ENCODE peak calls at places on chromosomes 3 and 15, in six cellular contexts. One of them, this sample, is unnamed.
A peak's percentile ranks its signal among the peaks of the same experiment; 100 is the strongest.

GRCh38 chr15:60801336-60801735 is 322.4 kb upstream of the ICE2 start:
- DNase-seq in heart left ventricle: no peak
- DNase-seq in cardiac muscle cell: no peak
- DNase-seq in upper lobe of right lung: no peak
- DNase-seq in tibial artery: no peak
- DNase-seq in lower leg skin: no peak
- DNase-seq in this sample: no peak

GRCh38 chr3:165254812-165255211 is 58.6 kb upstream of the SLITRK3 start:
- DNase-seq in heart left ventricle: no peak
- DNase-seq in cardiac muscle cell: peak; percentile 54
- DNase-seq in upper lobe of right lung: no peak
- DNase-seq in tibial artery: no peak
- DNase-seq in lower leg skin: no peak
- DNase-seq in this sample: peak; percentile 66

GRCh38 chr15:40771242-40771641 is 1.5 kb downstream of the C15orf62 start:
- DNase-seq in heart left ventricle: no peak
- DNase-seq in cardiac muscle cell: no peak
- DNase-seq in upper lobe of right lung: no peak
- DNase-seq in tibial artery: no peak
- DNase-seq in lower leg skin: no peak
- DNase-seq in this sample: no peak

GRCh38 chr3:57855281-57855680 is 99.2 kb downstream of the SLMAP start:
- DNase-seq in heart left ventricle: no peak
- DNase-seq in cardiac muscle cell: no peak
- DNase-seq in upper lobe of right lung: no peak
- DNase-seq in tibial artery: no peak
- DNase-seq in lower leg skin: no peak
- DNase-seq in this sample: peak; percentile 42

GRCh38 chr3:76679510-76679909 is 360.4 kb upstream of the ROBO2 start:
- DNase-seq in heart left ventricle: no peak
- DNase-seq in cardiac muscle cell: no peak
- DNase-seq in upper lobe of right lung: no peak
- DNase-seq in tibial artery: no peak
- DNase-seq in lower leg skin: no peak
- DNase-seq in this sample: no peak

GRCh38 chr15:53829471-53829870 is 70.0 kb upstream of the WDR72 start:
- DNase-seq in heart left ventricle: no peak
- DNase-seq in cardiac muscle cell: no peak
- DNase-seq in upper lobe of right lung: no peak
- DNase-seq in tibial artery: no peak
- DNase-seq in lower leg skin: no peak
- DNase-seq in this sample: no peak

GRCh38 chr3:107685383-107685782 is 162.6 kb downstream of the BBX start:
- DNase-seq in heart left ventricle: no peak
- DNase-seq in cardiac muscle cell: no peak
- DNase-seq in upper lobe of right lung: no peak
- DNase-seq in tibial artery: no peak
- DNase-seq in lower leg skin: no peak
- DNase-seq in this sample: no peak

GRCh38 chr3:105835606-105836005 is 33.2 kb downstream of the CBLB start:
- DNase-seq in heart left ventricle: no peak
- DNase-seq in cardiac muscle cell: no peak
- DNase-seq in upper lobe of right lung: no peak
- DNase-seq in tibial artery: no peak
- DNase-seq in lower leg skin: no peak
- DNase-seq in this sample: no peak

GRCh38 chr3:172561894-172562664 is 38.8 kb upstream of the TNFSF10 start:
- DNase-seq in heart left ventricle: no peak
- DNase-seq in cardiac muscle cell: no peak
- DNase-seq in upper lobe of right lung: no peak
- DNase-seq in tibial artery: no peak
- DNase-seq in lower leg skin: peak; percentile 36
- DNase-seq in this sample: peak; percentile 86

GRCh38 chr3:186097663-186098451 is 11.0 kb downstream of the ETV5 start:
- DNase-seq in heart left ventricle: peak; percentile 69
- DNase-seq in cardiac muscle cell: peak; percentile 93
- DNase-seq in upper lobe of right lung: peak; percentile 75
- DNase-seq in tibial artery: peak; percentile 67
- DNase-seq in lower leg skin: peak; percentile 58
- DNase-seq in this sample: peak; percentile 81

GRCh38 chr15:79296583-79296982 is 14.1 kb downstream of the ANKRD34C start:
- DNase-seq in heart left ventricle: no peak
- DNase-seq in cardiac muscle cell: no peak
- DNase-seq in upper lobe of right lung: no peak
- DNase-seq in tibial artery: no peak
- DNase-seq in lower leg skin: no peak
- DNase-seq in this sample: no peak

GRCh38 chr15:47460775-47461174 is 256.5 kb upstream of the SEMA6D start:
- DNase-seq in heart left ventricle: no peak
- DNase-seq in cardiac muscle cell: no peak
- DNase-seq in upper lobe of right lung: no peak
- DNase-seq in tibial artery: no peak
- DNase-seq in lower leg skin: no peak
- DNase-seq in this sample: peak; percentile 85

GRCh38 chr15:49423021-49423420 is at the start of gene FGF7:
- DNase-seq in heart left ventricle: no peak
- DNase-seq in cardiac muscle cell: peak; percentile 88
- DNase-seq in upper lobe of right lung: no peak
- DNase-seq in tibial artery: no peak
- DNase-seq in lower leg skin: no peak
- DNase-seq in this sample: no peak

GRCh38 chr15:49418811-49419210 is 4.2 kb upstream of the FGF7 start:
- DNase-seq in heart left ventricle: no peak
- DNase-seq in cardiac muscle cell: no peak
- DNase-seq in upper lobe of right lung: no peak
- DNase-seq in tibial artery: no peak
- DNase-seq in lower leg skin: no peak
- DNase-seq in this sample: no peak

GRCh38 chr15:49423906-49424520 is 971 bp downstream of the FGF7 start:
- DNase-seq in heart left ventricle: no peak
- DNase-seq in cardiac muscle cell: peak; percentile 69
- DNase-seq in upper lobe of right lung: no peak
- DNase-seq in tibial artery: no peak
- DNase-seq in lower leg skin: no peak
- DNase-seq in this sample: no peak

GRCh38 chr15:49424954-49425353 is 1.9 kb downstream of the FGF7 start:
- DNase-seq in heart left ventricle: no peak
- DNase-seq in cardiac muscle cell: no peak
- DNase-seq in upper lobe of right lung: no peak
- DNase-seq in tibial artery: no peak
- DNase-seq in lower leg skin: no peak
- DNase-seq in this sample: no peak

DNA sequence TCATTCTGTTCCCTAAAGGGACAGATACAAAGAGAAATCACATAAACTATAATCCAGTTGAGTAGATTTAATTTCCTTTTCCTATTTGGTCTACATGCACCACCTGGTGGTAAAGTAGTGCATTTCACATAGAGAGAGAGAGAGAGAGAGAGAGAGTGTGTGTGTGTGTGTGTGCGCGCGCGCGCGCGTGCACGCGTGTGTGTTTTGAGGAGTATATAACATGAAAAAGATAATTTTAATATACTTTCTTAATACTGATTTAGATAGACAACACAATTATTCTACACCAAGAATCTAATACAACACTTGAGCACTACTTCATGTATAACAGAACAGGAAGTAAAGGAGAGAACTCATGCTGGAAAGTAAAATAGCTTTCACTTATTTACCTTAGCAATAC is 1.1 kb upstream of the FGF7 start:
- DNase-seq in heart left ventricle: no peak
- DNase-seq in cardiac muscle cell: peak; percentile 80
- DNase-seq in upper lobe of right lung: peak; percentile 69
- DNase-seq in tibial artery: peak; percentile 69
- DNase-seq in lower leg skin: peak; percentile 27
- DNase-seq in this sample: peak; percentile 52
- TF ChIP-seq CTCF in heart left ventricle: peak; percentile 65
- TF ChIP-seq CTCF in cardiac muscle cell: peak; percentile 71
- TF ChIP-seq CTCF in upper lobe of right lung: peak; percentile 91
- TF ChIP-seq CTCF in tibial artery: peak; percentile 80
- TF ChIP-seq CTCF in lower leg skin: peak; percentile 27
- TF ChIP-seq CTCF in this sample: peak; percentile 55

GRCh38 chr3:48927928-48928327 is 9.3 kb downstream of the ARIH2 start:
- DNase-seq in heart left ventricle: no peak
- DNase-seq in cardiac muscle cell: peak; percentile 24
- DNase-seq in upper lobe of right lung: no peak
- DNase-seq in tibial artery: no peak
- DNase-seq in lower leg skin: no peak
- DNase-seq in this sample: peak; percentile 5
- H3K4me3 ChIP-seq in heart left ventricle: peak overlapping the region; percentile 35
- H3K4me3 ChIP-seq in cardiac muscle cell: no peak overlapping the region
- H3K4me3 ChIP-seq in upper lobe of right lung: no peak overlapping the region
- H3K4me3 ChIP-seq in tibial artery: no peak overlapping the region
- H3K4me3 ChIP-seq in lower leg skin: no peak overlapping the region
- H3K4me3 ChIP-seq in this sample: no peak overlapping the region

GRCh38 chr15:94493176-94493575 is 261.8 kb downstream of the MCTP2 start:
- DNase-seq in heart left ventricle: no peak
- DNase-seq in cardiac muscle cell: no peak
- DNase-seq in upper lobe of right lung: no peak
- DNase-seq in tibial artery: no peak
- DNase-seq in lower leg skin: no peak
- DNase-seq in this sample: peak; percentile 89
- TF ChIP-seq CTCF in heart left ventricle: no peak
- TF ChIP-seq CTCF in cardiac muscle cell: no peak
- TF ChIP-seq CTCF in upper lobe of right lung: no peak
- TF ChIP-seq CTCF in tibial artery: no peak
- TF ChIP-seq CTCF in lower leg skin: no peak
- TF ChIP-seq CTCF in this sample: no peak

GRCh38 chr15:66169625-66170024 is 83.9 kb downstream of the MEGF11 start:
- DNase-seq in heart left ventricle: no peak
- DNase-seq in cardiac muscle cell: no peak
- DNase-seq in upper lobe of right lung: no peak
- DNase-seq in tibial artery: no peak
- DNase-seq in lower leg skin: no peak
- DNase-seq in this sample: no peak

GRCh38 chr15:66170716-66171115 is 82.8 kb downstream of the MEGF11 start:
- DNase-seq in heart left ventricle: no peak
- DNase-seq in cardiac muscle cell: no peak
- DNase-seq in upper lobe of right lung: no peak
- DNase-seq in tibial artery: no peak
- DNase-seq in lower leg skin: no peak
- DNase-seq in this sample: no peak

GRCh38 chr15:66167854-66168253 is 85.7 kb downstream of the MEGF11 start:
- DNase-seq in heart left ventricle: no peak
- DNase-seq in cardiac muscle cell: no peak
- DNase-seq in upper lobe of right lung: no peak
- DNase-seq in tibial artery: no peak
- DNase-seq in lower leg skin: no peak
- DNase-seq in this sample: no peak

GRCh38 chr15:66170042-66170441 is 83.5 kb downstream of the MEGF11 start:
- DNase-seq in heart left ventricle: no peak
- DNase-seq in cardiac muscle cell: no peak
- DNase-seq in upper lobe of right lung: no peak
- DNase-seq in tibial artery: no peak
- DNase-seq in lower leg skin: no peak
- DNase-seq in this sample: no peak

GRCh38 chr15:66169023-66169422 is 84.5 kb downstream of the MEGF11 start:
- DNase-seq in heart left ventricle: no peak
- DNase-seq in cardiac muscle cell: no peak
- DNase-seq in upper lobe of right lung: no peak
- DNase-seq in tibial artery: no peak
- DNase-seq in lower leg skin: no peak
- DNase-seq in this sample: no peak
- H3K4me3 ChIP-seq in heart left ventricle: no peak overlapping the region
- H3K4me3 ChIP-seq in cardiac muscle cell: no peak overlapping the region
- H3K4me3 ChIP-seq in upper lobe of right lung: no peak overlapping the region
- H3K4me3 ChIP-seq in tibial artery: no peak overlapping the region
- H3K4me3 ChIP-seq in lower leg skin: no peak overlapping the region
- H3K4me3 ChIP-seq in this sample: no peak overlapping the region

GRCh38 chr15:65132841-65133549 is 613 bp downstream of the PDCD7 start:
- DNase-seq in heart left ventricle: peak; percentile 67
- DNase-seq in cardiac muscle cell: peak; percentile 63
- DNase-seq in upper lobe of right lung: peak; percentile 85
- DNase-seq in tibial artery: no peak
- DNase-seq in lower leg skin: no peak
- DNase-seq in this sample: peak; percentile 20
- TF ChIP-seq CTCF in heart left ventricle: no peak
- TF ChIP-seq CTCF in cardiac muscle cell: no peak
- TF ChIP-seq CTCF in upper lobe of right lung: no peak
- TF ChIP-seq CTCF in tibial artery: no peak
- TF ChIP-seq CTCF in lower leg skin: no peak
- TF ChIP-seq CTCF in this sample: no peak

GRCh38 chr15:52391074-52391473 is 95.5 kb upstream of the MYO5C start:
- DNase-seq in heart left ventricle: no peak
- DNase-seq in cardiac muscle cell: no peak
- DNase-seq in upper lobe of right lung: no peak
- DNase-seq in tibial artery: no peak
- DNase-seq in lower leg skin: no peak
- DNase-seq in this sample: no peak

GRCh38 chr15:52394020-52394608 is 98.5 kb upstream of the MYO5C start:
- DNase-seq in heart left ventricle: no peak
- DNase-seq in cardiac muscle cell: peak; percentile 14
- DNase-seq in upper lobe of right lung: no peak
- DNase-seq in tibial artery: no peak
- DNase-seq in lower leg skin: no peak
- DNase-seq in this sample: no peak

GRCh38 chr15:52397118-52397517 is 101.5 kb upstream of the MYO5C start:
- DNase-seq in heart left ventricle: peak; percentile 66
- DNase-seq in cardiac muscle cell: no peak
- DNase-seq in upper lobe of right lung: no peak
- DNase-seq in tibial artery: no peak
- DNase-seq in lower leg skin: no peak
- DNase-seq in this sample: no peak

GRCh38 chr15:52392008-52392687 is 96.5 kb upstream of the MYO5C start:
- DNase-seq in heart left ventricle: no peak
- DNase-seq in cardiac muscle cell: no peak
- DNase-seq in upper lobe of right lung: no peak
- DNase-seq in tibial artery: no peak
- DNase-seq in lower leg skin: no peak
- DNase-seq in this sample: peak; percentile 82
- H3K4me3 ChIP-seq in heart left ventricle: no peak overlapping the region
- H3K4me3 ChIP-seq in cardiac muscle cell: no peak overlapping the region
- H3K4me3 ChIP-seq in upper lobe of right lung: no peak overlapping the region
- H3K4me3 ChIP-seq in tibial artery: no peak overlapping the region
- H3K4me3 ChIP-seq in lower leg skin: no peak overlapping the region
- H3K4me3 ChIP-seq in this sample: no peak overlapping the region

GRCh38 chr3:184177331-184177731 is 2.7 kb downstream of the AP2M1 start:
- DNase-seq in heart left ventricle: no peak
- DNase-seq in cardiac muscle cell: peak; percentile 74
- DNase-seq in upper lobe of right lung: no peak
- DNase-seq in tibial artery: no peak
- DNase-seq in lower leg skin: no peak
- DNase-seq in this sample: no peak
- TF ChIP-seq CTCF in heart left ventricle: no peak
- TF ChIP-seq CTCF in cardiac muscle cell: no peak
- TF ChIP-seq CTCF in upper lobe of right lung: no peak
- TF ChIP-seq CTCF in tibial artery: no peak
- TF ChIP-seq CTCF in lower leg skin: no peak
- TF ChIP-seq CTCF in this sample: no peak

This sample was measured in bronchial epithelial cell.